ENCODE peak calls at places on chromosomes 2 and 18, in ten cellular contexts. H is A549, S is HepG2, J is MM.1S, P is GM23248, K is PC-3, O is DND-41, F is neuronal stem cell, Y is astrocyte, Z is hepatocyte. A is an unnamed sample.

GRCh38 chr2:70565039-70565731 is 11.6 kb upstream of the TGFA start:
- DNase-seq in Y (no peak), P (no peak), Z (no peak), O (no peak), K (no peak), S (peak), H (no peak), J (no peak), F (peak), A (no peak)

GRCh38 chr2:124663293-124663997 is 638.4 kb downstream of the CNTNAP5 start:
- DNase-seq in K (no peak), S (no peak), H (no peak), O (no peak), P (no peak), F (no peak), Y (no peak), Z (no peak), J (no peak), A (no peak)

GRCh38 chr2:172038604-172039003 is 38.9 kb downstream of the METAP1D start:
- DNase-seq in F (no peak), J (no peak), K (peak), Y (peak), H (peak), Z (no peak), S (no peak), P (peak), O (no peak), A (peak)

GRCh38 chr18:39838831-39839230 is 2116.2 kb upstream of the PIK3C3 start:
- DNase-seq in F (no peak), Y (no peak), H (no peak), O (no peak), P (no peak), S (no peak), J (no peak), K (no peak), Z (no peak), A (no peak)

GRCh38 chr2:136008205-136008865 is 22.9 kb upstream of the DARS1 start:
- DNase-seq in Y (no peak), F (no peak), S (no peak), Z (no peak), P (no peak), H (no peak), O (peak), K (no peak), J (no peak), A (no peak)

GRCh38 chr2:53500181-53500580 is 267.4 kb upstream of the CHAC2 start:
- DNase-seq in O (no peak), J (no peak), Y (peak), P (no peak), Z (no peak), F (no peak), K (peak), S (no peak), H (no peak), A (no peak)

GRCh38 chr18:59878644-59879043 is 21.2 kb upstream of the PMAIP1 start:
- DNase-seq in F (no peak), P (peak), H (no peak), Y (peak), O (no peak), Z (no peak), J (no peak), K (no peak), S (no peak), A (no peak)

GRCh38 chr2:234911271-234911670 is 40.5 kb upstream of the SH3BP4 start:
- DNase-seq in K (peak), P (peak), Z (no peak), F (no peak), Y (peak), J (no peak), O (no peak), S (no peak), H (no peak), A (no peak)

GRCh38 chr2:29920130-29920577 is 1.2 kb downstream of the ALK start:
- DNase-seq in F (peak), O (peak), P (peak), Y (peak), S (no peak), H (peak), K (peak), J (peak), Z (peak), A (peak)

GRCh38 chr2:235614900-235615712 is 121.3 kb downstream of the AGAP1 start:
- DNase-seq in F (no peak), J (no peak), H (no peak), S (peak), O (no peak), Z (no peak), K (no peak), P (peak), Y (peak), A (no peak)

GRCh38 chr2:165794520-165794882 is 454 bp upstream of the GALNT3 start:
- DNase-seq in K (peak), S (no peak), Y (peak), Z (peak), O (peak), H (no peak), J (peak), P (peak), F (peak), A (no peak)

GRCh38 chr18:79447703-79448367 is 52.1 kb downstream of the NFATC1 start:
- DNase-seq in J (no peak), K (peak), Z (no peak), F (no peak), O (no peak), H (no peak), P (no peak), Y (peak), S (no peak), A (no peak)

GRCh38 chr2:216808805-216809425 is 50.9 kb downstream of the TNP1 start:
- DNase-seq in H (no peak), K (no peak), Y (no peak), S (no peak), F (no peak), O (no peak), P (no peak), Z (no peak), J (no peak), A (no peak)

GRCh38 chr2:128108166-128108565 is 17.2 kb downstream of the UGGT1 start:
- DNase-seq in F (no peak), Y (no peak), S (no peak), O (no peak), K (no peak), Z (no peak), H (no peak), J (no peak), P (no peak), A (no peak)

GRCh38 chr2:2850891-2851290 is 519.8 kb upstream of the MYT1L start:
- DNase-seq in J (no peak), H (no peak), F (no peak), P (no peak), K (no peak), S (no peak), O (no peak), Y (no peak), Z (no peak), A (no peak)

GRCh38 chr2:65396348-65397026 is 35.9 kb downstream of the SPRED2 start:
- DNase-seq in J (no peak), F (no peak), O (no peak), K (peak), Z (no peak), Y (peak), S (peak), P (peak), H (peak), A (no peak)

GRCh38 chr2:88097192-88097591 is 29.6 kb downstream of the SMYD1 start:
- DNase-seq in O (no peak), Z (no peak), P (no peak), S (no peak), K (no peak), F (no peak), Y (no peak), J (no peak), H (no peak), A (no peak)

GRCh38 chr18:42706618-42707017 is 408.9 kb downstream of the RIT2 start:
- DNase-seq in P (no peak), K (no peak), J (no peak), O (peak), S (no peak), Z (peak), H (peak), F (no peak), Y (no peak), A (peak)

GRCh38 chr2:36464006-36464721 is 108.6 kb downstream of the CRIM1 start:
- DNase-seq in H (no peak), Z (no peak), O (no peak), J (no peak), K (no peak), F (no peak), Y (no peak), P (no peak), S (no peak), A (no peak)

GRCh38 chr18:54950221-54950620 is 9.0 kb downstream of the CCDC68 start:
- DNase-seq in Z (peak), K (peak), F (no peak), Y (no peak), P (no peak), S (peak), H (no peak), O (no peak), J (no peak), A (no peak)

GRCh38 chr2:134108124-134108523 is 145.7 kb upstream of the MGAT5 start:
- DNase-seq in H (no peak), F (no peak), Z (no peak), P (no peak), Y (no peak), J (no peak), S (no peak), K (no peak), O (no peak), A (no peak)

GRCh38 chr2:46569061-46569560 is 89.7 kb downstream of the TMEM247 start:
- DNase-seq in P (no peak), S (no peak), Z (no peak), F (no peak), Y (peak), O (no peak), J (peak), K (no peak), H (no peak), A (no peak)

GRCh38 chr2:152223997-152224396 is 48.4 kb upstream of the STAM2 start:
- DNase-seq in F (no peak), Y (no peak), H (no peak), S (no peak), K (no peak), P (no peak), J (no peak), Z (peak), O (no peak), A (no peak)

GRCh38 chr2:185793532-185794073 is 55.0 kb downstream of the FSIP2 start:
- DNase-seq in H (no peak), P (peak), F (no peak), Z (no peak), J (no peak), O (no peak), Y (peak), K (no peak), S (no peak), A (no peak)

GRCh38 chr2:113762377-113763118 is 6.1 kb upstream of the SLC35F5 start:
- DNase-seq in J (no peak), Y (peak), Z (no peak), K (peak), O (no peak), H (no peak), P (peak), F (no peak), S (no peak), A (no peak)

GRCh38 chr2:210094787-210095186 is 76.4 kb downstream of the KANSL1L start:
- DNase-seq in J (no peak), Z (no peak), S (no peak), Y (no peak), K (no peak), F (no peak), O (no peak), H (no peak), P (no peak), A (no peak)

GRCh38 chr2:54549430-54549829 is 93.3 kb downstream of the SPTBN1 start:
- DNase-seq in P (no peak), H (no peak), F (no peak), K (no peak), J (no peak), O (no peak), Z (no peak), Y (no peak), S (no peak), A (no peak)

GRCh38 chr2:71071681-71072398 is 3.4 kb downstream of the NAGK start:
- DNase-seq in Z (no peak), O (peak), K (peak), J (peak), P (no peak), F (no peak), Y (no peak), S (no peak), H (no peak), A (no peak)

GRCh38 chr2:196365132-196365531 is 193.8 kb upstream of the STK17B start:
- DNase-seq in S (no peak), F (no peak), Y (no peak), J (no peak), P (no peak), Z (no peak), K (no peak), H (no peak), O (no peak), A (no peak)

GRCh38 chr2:241636182-241636982 is 576 bp downstream of the THAP4 start:
- DNase-seq in O (peak), S (peak), F (peak), Y (no peak), Z (peak), P (peak), J (peak), K (peak), H (peak), A (no peak)

GRCh38 chr2:171522804-171523338 is 597 bp downstream of the CYBRD1 start:
- DNase-seq in O (peak), Y (peak), K (no peak), J (no peak), H (no peak), Z (peak), S (no peak), F (peak), P (peak), A (no peak)

GRCh38 chr18:9775172-9775571 is 67.1 kb downstream of the RAB31 start:
- DNase-seq in J (no peak), H (no peak), S (no peak), Y (no peak), F (no peak), Z (no peak), K (no peak), P (no peak), O (no peak), A (no peak)

GRCh38 chr2:178553047-178553446 is 72.8 kb downstream of the PLEKHA3 start:
- DNase-seq in Z (no peak), P (peak), K (peak), S (no peak), H (peak), Y (peak), J (no peak), F (no peak), O (no peak), A (peak)

GRCh38 chr2:232418466-232419244 is 12.0 kb downstream of the ALPG start:
- DNase-seq in P (peak), H (no peak), O (no peak), F (no peak), Z (peak), K (peak), S (no peak), J (no peak), Y (peak), A (no peak)

GRCh38 chr2:241118727-241119505 is 16.8 kb upstream of the MTERF4 start:
- DNase-seq in K (no peak), F (no peak), P (no peak), S (no peak), H (no peak), O (no peak), Y (no peak), Z (no peak), J (no peak), A (no peak)

GRCh38 chr18:58263055-58263732 is 219.2 kb downstream of the NEDD4L start:
- DNase-seq in P (no peak), F (no peak), O (no peak), K (peak), S (no peak), J (no peak), H (peak), Z (peak), Y (peak), A (peak)
- H3K4me2 ChIP-seq in P (no peak), F (no peak), O (no peak), K (peak), S (no peak), J (no peak), H (peak), Z (peak), Y (peak), A (peak)

GRCh38 chr2:204282081-204282480 is 263.2 kb upstream of the PARD3B start:
- DNase-seq in H (no peak), K (no peak), S (no peak), J (no peak), Y (no peak), P (no peak), O (no peak), F (no peak), Z (no peak), A (no peak)
- H3K27ac ChIP-seq in H (no peak), K (no peak), S (no peak), J (no peak), Y (no peak), P (no peak), O (no peak), F (no peak), Z (no peak), A (no peak)

DNA sequence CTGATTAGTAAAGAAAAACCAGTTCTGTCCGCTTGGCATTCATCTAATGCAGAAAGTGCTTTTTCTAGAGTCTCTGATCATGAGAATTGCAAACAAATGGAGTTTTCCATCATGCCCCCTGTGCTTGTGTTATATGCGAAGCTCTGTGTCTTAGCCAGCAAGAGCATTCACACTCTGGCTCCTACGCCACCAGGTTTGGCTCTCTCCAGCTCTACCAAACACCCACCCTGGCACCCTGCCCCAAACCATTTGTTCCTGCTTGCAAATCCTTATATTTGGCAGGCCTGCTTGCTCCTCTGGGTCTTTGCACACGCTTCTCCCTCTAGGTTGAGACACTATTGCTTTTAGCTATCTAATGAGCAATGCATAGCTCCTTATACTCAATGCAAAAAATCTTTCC is 204.1 kb upstream of the CYRIA start:
- DNase-seq in O (no peak), Y (no peak), F (no peak), H (no peak), Z (no peak), P (no peak), K (no peak), J (no peak), S (no peak), A (no peak)
- H3K4me2 ChIP-seq in O (no peak), Y (no peak), F (no peak), H (no peak), Z (no peak), P (no peak), K (no peak), J (no peak), S (no peak), A (no peak)

DNA sequence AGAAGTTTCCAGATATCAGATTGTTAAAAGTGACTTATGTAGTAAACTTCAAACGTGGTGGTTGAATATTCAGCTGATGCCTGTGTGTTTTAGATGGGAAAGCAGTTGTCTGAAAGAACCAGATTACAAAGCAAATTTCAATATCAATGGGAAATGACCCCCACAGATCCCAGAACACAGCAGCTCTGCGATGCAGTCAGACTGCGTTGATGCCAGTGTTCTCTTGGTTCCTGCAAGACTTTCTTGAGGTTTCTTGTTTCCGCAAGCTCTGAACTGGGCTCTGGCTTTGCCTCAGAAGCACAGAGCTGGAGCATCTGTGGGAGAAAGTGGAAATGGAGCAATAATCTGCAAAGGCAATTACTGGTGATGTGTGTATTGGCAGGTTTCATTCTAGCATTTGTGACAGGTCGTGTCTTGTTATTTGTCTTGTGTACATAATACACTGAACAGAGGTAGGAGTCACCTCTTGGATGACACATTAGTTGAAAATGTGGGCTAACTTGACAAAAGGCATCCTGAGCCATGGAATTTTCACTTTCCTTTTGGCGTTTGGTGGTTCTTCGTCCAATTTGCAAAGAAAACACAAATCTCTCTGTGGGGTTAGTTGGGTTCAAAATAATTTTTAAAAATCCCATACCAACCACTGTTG is 10.8 kb upstream of the LYPD6B start:
- DNase-seq in S (no peak), O (no peak), J (no peak), Y (no peak), K (peak), Z (no peak), H (no peak), F (no peak), P (no peak), A (peak)
- H3K27ac ChIP-seq in S (no peak), O (no peak), J (no peak), Y (no peak), K (no peak), Z (no peak), H (no peak), F (no peak), P (no peak), A (peak)

GRCh38 chr2:205758051-205758450 is 75.8 kb downstream of the NRP2 start:
- DNase-seq in S (no peak), H (peak), Y (peak), K (peak), P (peak), O (no peak), Z (peak), F (no peak), J (no peak), A (no peak)

GRCh38 chr2:205754285-205754923 is 72.1 kb downstream of the NRP2 start:
- DNase-seq in K (peak), Z (no peak), J (no peak), F (no peak), S (no peak), Y (no peak), H (no peak), O (no peak), P (no peak), A (no peak)

GRCh38 chr2:205757271-205757670 is 75.0 kb downstream of the NRP2 start:
- DNase-seq in J (no peak), K (no peak), P (no peak), H (no peak), Y (peak), Z (no peak), F (no peak), O (no peak), S (no peak), A (no peak)

GRCh38 chr2:205754924-205755321 is 72.6 kb downstream of the NRP2 start:
- DNase-seq in O (no peak), F (peak), P (peak), J (no peak), K (peak), Y (peak), S (peak), Z (no peak), H (peak), A (no peak)

GRCh38 chr2:205755923-205756322 is 73.6 kb downstream of the NRP2 start:
- DNase-seq in F (no peak), Z (no peak), H (no peak), Y (peak), P (peak), K (no peak), O (no peak), S (no peak), J (no peak), A (no peak)
- H3K4me2 ChIP-seq in F (no peak), Z (no peak), H (peak), Y (no peak), P (no peak), K (no peak), O (no peak), S (no peak), J (no peak), A (no peak)

DNA sequence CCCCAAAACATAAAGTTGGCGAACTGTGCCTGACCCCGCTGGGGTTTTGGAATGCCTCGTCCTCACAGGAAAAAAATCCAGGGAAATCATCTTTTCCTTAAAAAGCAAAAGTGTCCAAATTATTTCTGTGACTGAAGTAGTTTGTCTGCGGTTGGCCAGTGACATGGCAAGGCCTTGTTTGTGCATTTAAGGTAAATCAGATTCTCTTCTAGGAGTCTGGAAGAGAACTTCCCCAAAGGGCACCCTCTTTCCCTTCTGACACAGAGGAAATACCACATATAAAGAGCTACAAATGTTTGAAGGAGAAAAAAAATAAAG is 737 bp upstream of the CYB5A start:
- DNase-seq in Z (no peak), Y (no peak), O (no peak), P (no peak), H (no peak), S (no peak), K (no peak), J (no peak), F (no peak), A (no peak)
- H3K27ac ChIP-seq in Z (peak), Y (no peak), O (peak), P (peak), H (peak), S (peak), K (no peak), J (no peak), F (no peak), A (no peak)

GRCh38 chr18:47172476-47172875 is 3.7 kb downstream of the IER3IP1 start:
- DNase-seq in O (no peak), S (no peak), K (no peak), Y (no peak), P (peak), H (no peak), Z (no peak), J (no peak), F (no peak), A (no peak)
- H3K4me2 ChIP-seq in O (no peak), S (no peak), K (no peak), Y (no peak), P (no peak), H (no peak), Z (no peak), J (no peak), F (no peak), A (no peak)

GRCh38 chr2:160289803-160290202 is 89.7 kb upstream of the ITGB6 start:
- DNase-seq in O (no peak), P (peak), Y (no peak), H (no peak), J (no peak), F (no peak), S (no peak), Z (no peak), K (no peak), A (no peak)
- H3K27ac ChIP-seq in O (no peak), P (peak), Y (no peak), H (no peak), J (no peak), F (no peak), S (no peak), Z (no peak), K (no peak), A (no peak)